ENCODE peak calls at places on chromosomes 6 and 20, in six cellular contexts. A is hepatocyte, Z is HCT116, N is OCI-LY7, W is GM23338, B is neural progenitor cell. L is an unnamed sample.

GRCh38 chr6:159874475-159874874 is 16.3 kb upstream of the MAS1 start:
- DNase-seq in A (no peak), Z (no peak), N (no peak), W (no peak), B (no peak), L (peak; percentile 12)

GRCh38 chr6:12536416-12536815 is 180.2 kb upstream of the PHACTR1 start:
- DNase-seq in A (no peak), Z (no peak), N (no peak), W (no peak), B (no peak), L (no peak)

GRCh38 chr20:62159835-62160234 is 16.3 kb downstream of the SS18L1 start:
- DNase-seq in A (no peak), Z (peak; percentile 86), N (no peak), W (no peak), B (no peak), L (peak; percentile 72)

GRCh38 chr6:157634566-157634965 is 188.5 kb upstream of the SNX9 start:
- DNase-seq in A (no peak), Z (no peak), N (no peak), W (no peak), B (no peak), L (no peak)

GRCh38 chr20:62925420-62926228 is 681 bp downstream of the DIDO1 start:
- DNase-seq in A (peak; percentile 49), Z (no peak), N (peak; percentile 71), W (no peak), B (peak; percentile 61), L (peak; percentile 75)

GRCh38 chr6:159608961-159609673 is 83.9 kb downstream of the SOD2 start:
- DNase-seq in A (no peak), Z (peak; percentile 58), N (peak; percentile 66), W (peak; percentile 79), B (peak; percentile 52), L (peak; percentile 61)

GRCh38 chr6:42259841-42260395 is 42.3 kb upstream of the MRPS10 start:
- DNase-seq in A (no peak), Z (no peak), N (no peak), W (no peak), B (no peak), L (no peak)

GRCh38 chr6:134437376-134437775 is 119.5 kb upstream of the SGK1 start:
- DNase-seq in A (no peak), Z (no peak), N (peak; percentile 20), W (no peak), B (no peak), L (peak; percentile 52)

GRCh38 chr20:18632196-18632789 is 44.4 kb downstream of the DTD1 start:
- DNase-seq in A (peak; percentile 86), Z (peak; percentile 34), N (peak; percentile 71), W (peak; percentile 88), B (peak; percentile 86), L (peak; percentile 79)

GRCh38 chr6:106128981-106129761 is 43.0 kb downstream of the PRDM1 start:
- DNase-seq in A (peak; percentile 44), Z (no peak), N (peak; percentile 34), W (no peak), B (no peak), L (peak; percentile 95)

GRCh38 chr6:143838395-143838794 is 4.7 kb upstream of the LTV1 start:
- DNase-seq in A (peak; percentile 58), Z (no peak), N (no peak), W (no peak), B (no peak), L (no peak)

GRCh38 chr6:147322299-147323162 is 118.3 kb downstream of the STXBP5 start:
- DNase-seq in A (no peak), Z (no peak), N (no peak), W (no peak), B (no peak), L (peak; percentile 80)

GRCh38 chr6:20413826-20414225 is 12.1 kb downstream of the E2F3 start:
- DNase-seq in A (no peak), Z (no peak), N (no peak), W (no peak), B (no peak), L (no peak)

GRCh38 chr6:20409427-20409971 is 7.8 kb downstream of the E2F3 start:
- DNase-seq in A (no peak), Z (no peak), N (peak; percentile 47), W (no peak), B (no peak), L (no peak)

GRCh38 chr6:20411544-20411943 is 9.9 kb downstream of the E2F3 start:
- DNase-seq in A (no peak), Z (no peak), N (no peak), W (no peak), B (no peak), L (no peak)

GRCh38 chr6:20412674-20413073 is 11.0 kb downstream of the E2F3 start:
- DNase-seq in A (no peak), Z (no peak), N (no peak), W (no peak), B (no peak), L (no peak)

DNA sequence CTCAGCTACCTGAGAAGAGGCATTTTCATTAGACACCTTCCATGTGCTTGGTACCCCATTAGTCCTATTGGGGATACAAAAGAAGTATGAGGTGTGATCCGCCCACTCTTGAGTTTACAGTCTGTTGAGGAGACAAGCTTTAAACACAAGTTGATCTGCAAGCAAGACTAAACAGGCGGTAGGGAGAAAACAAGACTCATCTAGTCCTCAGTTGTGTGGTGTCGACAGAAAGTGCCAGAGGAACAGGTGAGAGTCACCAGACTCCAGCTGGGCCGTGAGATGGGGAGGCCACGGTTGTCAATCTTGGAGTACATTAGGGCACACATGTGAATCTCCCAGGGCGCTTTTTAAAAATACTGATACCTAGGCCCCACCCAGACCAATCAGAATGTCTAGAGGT is 10.3 kb downstream of the E2F3 start:
- DNase-seq in A (no peak), Z (no peak), N (no peak), W (no peak), B (no peak), L (no peak)
- TF ChIP-seq EZH2phosphoT487 in A (no peak), Z (no peak), N (no peak), W (no peak), B (no peak), L (no peak)

GRCh38 chr6:111533087-111533784 is 50.2 kb upstream of the REV3L start:
- DNase-seq in A (no peak), Z (no peak), N (no peak), W (no peak), B (no peak), L (no peak)
- TF ChIP-seq EZH2phosphoT487 in A (no peak), Z (no peak), N (no peak), W (no peak), B (no peak), L (no peak)

GRCh38 chr6:161444464-161444863 is 170.6 kb upstream of the AGPAT4 start:
- DNase-seq in A (no peak), Z (no peak), N (no peak), W (peak; percentile 36), B (peak; percentile 55), L (peak; percentile 75)
- TF ChIP-seq EZH2phosphoT487 in A (no peak), Z (no peak), N (no peak), W (no peak), B (no peak), L (no peak)

GRCh38 chr6:8983202-8983688 is 547.9 kb upstream of the SLC35B3 start:
- DNase-seq in A (peak; percentile 81), Z (peak; percentile 61), N (peak; percentile 47), W (peak; percentile 85), B (peak; percentile 92), L (peak; percentile 84)
- TF ChIP-seq EZH2phosphoT487 in A (no peak), Z (no peak), N (no peak), W (no peak), B (peak; percentile 54), L (no peak)